ENCODE peak calls at places on chromosomes 11 and 22, in eight cellular contexts. N, V, E, T, F, L, P and R are unnamed samples.

GRCh38 chr11:71582309-71582895 is at the start of gene KRTAP5-11:
- DNase-seq in T (no peak), E (no peak), V (no peak), F (no peak), P (no peak), N (no peak), L (no peak), R (no peak)

GRCh38 chr11:118886681-118887111 is 3.0 kb downstream of the CXCR5 start:
- DNase-seq in E (no peak), T (no peak), F (no peak), V (no peak), L (no peak), P (no peak), N (no peak), R (no peak)

GRCh38 chr11:75593337-75593915 is 31.4 kb downstream of the SERPINH1 start:
- DNase-seq in P (no peak), V (no peak), N (no peak), F (no peak), T (no peak), E (no peak), L (no peak), R (no peak)

GRCh38 chr22:43077121-43077877 is 11.9 kb downstream of the TTLL1 start:
- DNase-seq in P (no peak), L (no peak), V (no peak), F (no peak), T (no peak), N (no peak), E (peak), R (no peak)

GRCh38 chr11:8384199-8384821 is 120.6 kb upstream of the LMO1 start:
- DNase-seq in P (peak), V (peak), N (no peak), F (no peak), E (peak), L (peak), T (peak), R (peak)

GRCh38 chr11:74444173-74444832 is 23.0 kb downstream of the KCNE3 start:
- DNase-seq in T (no peak), L (peak), F (no peak), N (no peak), P (no peak), V (no peak), E (no peak), R (no peak)

GRCh38 chr22:35556666-35557065 is 16.0 kb downstream of the RASD2 start:
- DNase-seq in N (no peak), F (peak), P (no peak), V (no peak), L (no peak), T (no peak), E (no peak), R (peak)

GRCh38 chr11:126464796-126465195 is 109.3 kb downstream of the ST3GAL4 start:
- DNase-seq in P (no peak), E (no peak), L (peak), T (no peak), F (no peak), V (no peak), N (no peak), R (no peak)

GRCh38 chr11:118958577-118958976 is 2.5 kb downstream of the UPK2 start:
- DNase-seq in F (no peak), L (no peak), P (no peak), E (no peak), N (no peak), T (no peak), V (no peak), R (no peak)

GRCh38 chr22:43370045-43370444 is 26.9 kb upstream of the SCUBE1 start:
- DNase-seq in E (no peak), N (peak), F (no peak), T (no peak), V (no peak), P (no peak), L (no peak), R (no peak)

GRCh38 chr11:2709429-2709828 is 9.6 kb upstream of the KCNQ1OT1 start:
- DNase-seq in E (peak), T (no peak), N (no peak), L (no peak), V (no peak), P (no peak), F (peak), R (peak)

GRCh38 chr11:35246725-35247124 is 107.8 kb downstream of the CD44 start:
- DNase-seq in L (no peak), E (no peak), N (no peak), P (no peak), T (no peak), F (peak), V (no peak), R (no peak)

GRCh38 chr11:67996622-67997459 is 7.1 kb downstream of the UNC93B1 start:
- DNase-seq in N (peak), F (no peak), L (peak), V (peak), T (peak), E (peak), P (peak), R (peak)

GRCh38 chr11:73982595-73982989 is at the start of gene UCP2:
- DNase-seq in V (no peak), L (peak), N (peak), T (peak), P (peak), E (peak), F (peak), R (peak)

GRCh38 chr11:1157341-1157644 is 460 bp upstream of the MUC5AC start:
- DNase-seq in N (no peak), E (no peak), V (no peak), L (no peak), T (no peak), F (no peak), P (no peak), R (no peak)

GRCh38 chr11:824942-825341 is 2.8 kb upstream of the CRACR2B start:
- DNase-seq in L (no peak), F (no peak), P (no peak), E (no peak), V (no peak), N (no peak), T (no peak), R (no peak)

GRCh38 chr22:42673898-42674390 is 24.8 kb upstream of the CYB5R3 start:
- DNase-seq in F (no peak), E (peak), N (no peak), P (peak), L (no peak), V (no peak), T (no peak), R (peak)

GRCh38 chr11:74397531-74398243 is 546 bp downstream of the PGM2L1 start:
- DNase-seq in N (no peak), L (peak), P (peak), F (peak), T (peak), E (peak), V (peak), R (peak)

GRCh38 chr11:126753990-126754389 is 246.6 kb downstream of the KIRREL3 start:
- DNase-seq in F (no peak), V (no peak), T (no peak), E (no peak), L (no peak), N (no peak), P (no peak), R (no peak)

GRCh38 chr11:134685981-134686380 is 273.9 kb upstream of the B3GAT1 start:
- DNase-seq in P (no peak), F (no peak), N (no peak), L (no peak), V (no peak), T (no peak), E (no peak), R (no peak)

GRCh38 chr11:47606731-47607130 is 12.5 kb upstream of the C1QTNF4 start:
- DNase-seq in E (no peak), V (no peak), L (no peak), N (no peak), T (no peak), F (peak), P (no peak), R (peak)

DNA sequence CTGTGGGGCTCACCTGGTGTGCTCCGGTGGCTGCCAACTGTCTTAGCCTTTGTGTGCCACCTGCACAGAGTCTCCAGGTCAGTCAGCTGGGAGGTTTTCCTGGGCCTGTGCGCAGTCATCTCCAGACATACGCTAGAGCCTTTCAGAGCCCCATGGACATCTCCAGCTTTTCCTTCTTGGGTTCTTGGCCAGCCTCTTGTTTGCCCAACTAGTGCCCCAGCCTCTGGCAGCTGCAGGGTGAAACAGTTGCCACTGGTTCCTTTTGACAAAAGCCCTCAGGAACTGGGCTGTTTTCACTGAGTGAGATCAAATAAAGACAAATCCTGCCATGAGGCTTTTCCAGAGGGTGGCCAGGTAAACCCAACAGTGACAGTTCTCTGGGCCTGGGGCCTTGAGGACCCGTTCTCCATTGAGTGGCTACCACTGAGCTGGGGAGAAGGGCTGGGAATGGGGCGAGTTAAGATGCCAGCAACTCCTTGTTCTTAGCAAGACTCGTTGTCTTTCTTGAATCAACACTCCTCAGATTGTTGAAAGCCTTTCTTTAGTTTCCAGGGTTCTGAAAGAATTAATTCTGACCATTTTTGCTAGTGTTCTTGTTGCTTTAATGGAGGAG is 16.7 kb upstream of the RANBP1 start:
- DNase-seq in P (no peak), N (no peak), L (no peak), E (no peak), T (no peak), V (no peak), F (no peak), R (no peak)
- H3K27ac ChIP-seq in P (no peak), N (no peak), L (no peak), E (no peak), T (no peak), V (no peak), F (no peak), R (no peak)

DNA sequence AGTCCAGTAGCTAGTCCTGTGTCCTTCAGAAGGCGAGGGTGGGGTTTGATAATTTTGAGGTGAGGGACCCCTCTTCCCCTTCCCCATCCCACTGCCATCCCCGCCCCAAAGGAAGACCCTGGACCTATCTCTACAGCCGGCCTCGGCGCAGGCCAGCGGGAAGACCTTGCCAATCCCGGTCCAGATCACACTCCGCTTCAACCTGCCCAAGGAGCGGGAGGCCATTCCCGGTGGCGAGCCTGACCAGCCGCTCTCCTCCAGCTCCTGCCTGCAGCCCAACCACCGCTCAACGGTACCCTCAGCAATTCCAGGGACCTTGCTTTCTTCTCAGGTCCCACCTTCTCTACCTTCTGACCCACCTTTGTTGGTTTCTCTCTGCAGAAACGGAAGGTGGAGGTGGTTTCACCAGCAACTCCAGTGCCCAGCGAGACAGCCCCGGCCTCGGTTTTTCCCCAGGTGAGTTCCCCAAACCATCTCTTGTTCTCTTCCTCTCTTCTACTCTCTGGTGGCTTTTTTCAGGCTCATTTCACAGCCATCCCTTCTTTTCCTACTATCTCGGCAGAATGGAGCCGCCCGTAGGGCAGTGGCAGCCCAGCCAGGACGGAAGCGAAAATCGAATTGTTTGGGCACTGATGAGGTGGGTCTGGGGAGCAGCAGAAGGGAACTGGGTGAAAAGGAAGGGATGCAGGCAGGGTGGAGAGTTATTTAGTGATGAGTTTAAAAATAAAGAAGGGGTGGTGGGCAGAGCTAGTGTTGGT is 1.3 kb downstream of the KAT5 start:
- DNase-seq in L (no peak), T (no peak), P (peak), N (no peak), V (no peak), F (no peak), E (no peak), R (no peak)
- H3K4me3 ChIP-seq in L (peak), T (peak), P (peak), N (no peak), V (peak), F (no peak), E (no peak), R (no peak)

DNA sequence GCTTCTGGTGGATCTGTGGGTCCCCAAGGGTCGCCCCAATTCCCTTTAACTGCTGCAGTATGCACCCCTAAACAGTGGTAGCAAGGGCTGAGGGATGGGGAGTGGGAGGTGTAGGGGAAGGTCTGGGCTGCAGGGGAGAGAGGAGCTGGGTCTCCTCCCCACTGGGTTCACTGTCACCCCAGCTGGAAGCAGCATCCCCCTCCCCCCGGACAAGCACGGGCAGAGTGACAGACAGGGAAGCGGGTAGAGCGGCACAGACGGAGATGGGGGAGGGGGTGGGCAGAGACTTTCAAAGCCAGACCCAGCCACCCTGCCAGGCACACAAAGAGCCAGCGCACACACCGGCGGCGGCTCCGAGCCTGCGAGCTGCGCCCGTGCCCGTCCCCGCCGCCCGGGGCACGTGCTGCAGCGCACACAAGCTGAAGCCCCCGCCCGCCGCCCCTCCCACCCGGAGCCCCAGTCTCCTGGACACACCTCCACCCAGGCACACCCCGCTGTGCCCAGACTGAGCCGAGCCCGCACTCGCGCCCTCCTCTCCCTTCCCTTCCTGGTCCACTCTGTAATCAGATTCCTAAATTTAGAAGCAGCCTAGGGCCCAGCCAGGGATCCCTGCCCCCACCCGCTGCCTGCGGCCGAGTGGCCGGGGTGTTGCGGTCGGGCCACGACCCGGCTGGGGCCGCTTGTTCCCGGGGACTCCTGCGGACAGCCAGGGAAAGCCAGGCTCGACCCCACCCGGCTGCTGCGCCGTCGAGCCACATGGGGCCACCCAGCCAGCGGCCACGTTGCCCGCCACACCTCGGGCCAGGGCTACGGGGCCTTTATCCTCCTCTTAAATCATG is 940 bp upstream of the RCOR2 start:
- DNase-seq in F (no peak), V (peak), E (peak), T (peak), L (peak), N (peak), P (peak), R (peak)
- TF ChIP-seq POLR2A in F (no peak), V (no peak), E (no peak), T (peak), L (no peak), N (no peak), P (no peak), R (no peak)

GRCh38 chr11:114291381-114291780 is 4.8 kb upstream of the NNMT start:
- DNase-seq in N (no peak), P (no peak), V (peak), F (peak), L (no peak), T (no peak), E (no peak), R (no peak)
- H3K27ac ChIP-seq in N (no peak), P (no peak), V (peak), F (peak), L (peak), T (no peak), E (no peak), R (peak)

GRCh38 chr11:102883132-102883531 is 8.3 kb upstream of the MMP12 start:
- DNase-seq in T (no peak), V (no peak), E (no peak), F (no peak), N (no peak), L (no peak), P (no peak), R (no peak)
- H3K4me3 ChIP-seq in T (no peak), V (no peak), E (no peak), F (no peak), N (no peak), L (no peak), P (no peak), R (no peak)

GRCh38 chr11:105230586-105230985 is 91.0 kb upstream of the CARD18 start:
- DNase-seq in P (no peak), E (no peak), F (no peak), T (no peak), V (no peak), N (no peak), L (no peak), R (no peak)

GRCh38 chr11:105232021-105232420 is 92.5 kb upstream of the CARD18 start:
- DNase-seq in P (no peak), T (no peak), L (no peak), V (no peak), E (no peak), N (no peak), F (no peak), R (no peak)

GRCh38 chr11:105227363-105227762 is 87.8 kb upstream of the CARD18 start:
- DNase-seq in L (no peak), T (no peak), N (no peak), F (no peak), V (no peak), E (no peak), P (no peak), R (no peak)

GRCh38 chr11:105229758-105230157 is 90.2 kb upstream of the CARD18 start:
- DNase-seq in V (no peak), N (no peak), L (no peak), P (no peak), E (no peak), T (no peak), F (peak), R (no peak)

GRCh38 chr11:105229257-105229656 is 89.7 kb upstream of the CARD18 start:
- DNase-seq in N (no peak), P (no peak), L (no peak), F (peak), E (no peak), V (no peak), T (no peak), R (no peak)
- TF ChIP-seq POLR2A in N (no peak), P (no peak), L (no peak), F (no peak), E (no peak), V (no peak), T (no peak), R (no peak)

GRCh38 chr11:125267548-125267947 is 103.0 kb downstream of the PKNOX2 start:
- DNase-seq in E (no peak), V (no peak), F (no peak), L (no peak), N (no peak), T (no peak), P (no peak), R (no peak)

GRCh38 chr11:125270106-125270505 is 105.6 kb downstream of the PKNOX2 start:
- DNase-seq in F (no peak), E (no peak), V (no peak), L (no peak), T (no peak), N (no peak), P (no peak), R (no peak)

GRCh38 chr11:125270711-125271110 is 106.2 kb downstream of the PKNOX2 start:
- DNase-seq in F (peak), N (no peak), V (no peak), T (no peak), E (no peak), P (no peak), L (no peak), R (no peak)

GRCh38 chr11:125271436-125272064 is 107.0 kb downstream of the PKNOX2 start:
- DNase-seq in V (no peak), E (no peak), F (no peak), T (no peak), N (no peak), L (no peak), P (no peak), R (peak)

GRCh38 chr11:125268611-125269010 is 104.1 kb downstream of the PKNOX2 start:
- DNase-seq in P (no peak), E (no peak), F (peak), N (no peak), T (no peak), V (no peak), L (no peak), R (no peak)
- H3K27ac ChIP-seq in P (no peak), E (no peak), F (no peak), N (no peak), T (no peak), V (no peak), L (no peak), R (no peak)

GRCh38 chr11:103894034-103894433 is 142.4 kb upstream of the DDI1 start:
- DNase-seq in P (no peak), E (no peak), V (no peak), F (no peak), T (no peak), L (no peak), N (no peak), R (no peak)

GRCh38 chr11:103894673-103895072 is 141.8 kb upstream of the DDI1 start:
- DNase-seq in E (no peak), V (no peak), L (no peak), P (no peak), F (no peak), N (no peak), T (no peak), R (no peak)

GRCh38 chr11:103898065-103898464 is 138.4 kb upstream of the DDI1 start:
- DNase-seq in F (no peak), L (no peak), V (no peak), E (no peak), T (no peak), P (no peak), N (no peak), R (no peak)

GRCh38 chr11:103898577-103899336 is 137.7 kb upstream of the DDI1 start:
- DNase-seq in V (no peak), T (no peak), L (no peak), P (no peak), E (no peak), F (no peak), N (no peak), R (no peak)

DNA sequence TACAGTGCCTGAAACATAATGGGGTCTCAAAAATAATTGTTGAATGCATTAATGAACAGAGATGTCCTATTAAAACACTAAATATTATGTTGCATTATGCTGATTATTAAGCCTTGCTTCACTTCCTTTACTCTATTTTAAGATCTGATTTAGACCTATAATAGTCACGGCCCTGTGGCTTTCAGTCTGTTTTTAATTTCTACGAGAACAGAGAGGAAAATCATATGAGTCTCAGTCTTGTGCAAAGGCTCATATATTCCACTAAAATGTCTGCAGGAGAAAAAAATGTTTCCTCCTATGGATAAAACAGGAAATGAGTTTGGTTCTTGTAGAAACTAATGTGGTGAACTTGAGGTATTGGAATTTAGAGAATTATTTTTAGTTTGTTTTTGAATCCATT is 139.3 kb upstream of the DDI1 start:
- DNase-seq in N (no peak), F (peak), L (no peak), V (no peak), E (no peak), P (no peak), T (no peak), R (no peak)
- H3K4me3 ChIP-seq in N (no peak), F (no peak), L (no peak), V (no peak), E (no peak), P (no peak), T (no peak), R (no peak)

GRCh38 chr11:65611758-65612603 is 2.0 kb downstream of the MAP3K11 start:
- DNase-seq in L (no peak), E (no peak), V (no peak), T (no peak), P (no peak), N (peak), F (peak), R (no peak)
- TF ChIP-seq POLR2A in L (no peak), E (no peak), V (no peak), T (no peak), P (no peak), N (no peak), F (no peak), R (no peak)

GRCh38 chr22:25758316-25758715 is 16.3 kb downstream of the MYO18B start:
- DNase-seq in T (no peak), P (no peak), N (no peak), F (no peak), E (no peak), V (no peak), L (no peak), R (no peak)
- H3K27ac ChIP-seq in T (no peak), P (no peak), N (no peak), F (no peak), E (no peak), V (no peak), L (no peak), R (no peak)